ENCODE peak calls at places on chromosomes 7 and 10, in eight cellular contexts. W is iPS DF 6.9; H is left ventricle myocardium inferior; I is colonic mucosa; M is effector memory CD4-positive, alpha-beta T cell; O is keratinocyte; J is tibial nerve; S is heart right ventricle. T is an unnamed sample.
A peak's percentile ranks its signal among the peaks of the same experiment; 100 is the strongest.

GRCh38 chr7:45663965-45664623 is 89.9 kb downstream of the ADCY1 start:
- DNase-seq in H (no peak), W (no peak), J (no peak), S (peak; percentile 1), I (peak; percentile 9), M (no peak), O (no peak), T (no peak)

GRCh38 chr7:151459726-151460473 is 20.0 kb upstream of the CRYGN start:
- DNase-seq in O (no peak), I (peak; percentile 83), J (peak; percentile 75), W (no peak), M (no peak), S (peak; percentile 79), H (peak; percentile 77), T (no peak)

GRCh38 chr10:32713560-32713959 is 244.5 kb downstream of the ITGB1 start:
- DNase-seq in S (no peak), O (no peak), W (no peak), H (no peak), M (no peak), J (no peak), I (no peak), T (no peak)

GRCh38 chr7:159086301-159086925 is 58.3 kb downstream of the VIPR2 start:
- DNase-seq in M (no peak), J (no peak), O (no peak), S (no peak), H (no peak), I (no peak), W (no peak), T (no peak)

GRCh38 chr10:122998934-122999333 is 9.7 kb downstream of the IKZF5 start:
- DNase-seq in O (no peak), H (no peak), J (no peak), W (no peak), I (no peak), S (no peak), M (no peak), T (no peak)

GRCh38 chr7:7696458-7697119 is 21.8 kb downstream of the RPA3 start:
- DNase-seq in O (no peak), M (no peak), J (no peak), I (no peak), H (no peak), W (no peak), S (no peak), T (no peak)

GRCh38 chr10:43230101-43230908 is 36.6 kb downstream of the RASGEF1A start:
- DNase-seq in I (no peak), M (no peak), W (no peak), H (peak; percentile 5), S (no peak), O (no peak), J (no peak), T (no peak)

GRCh38 chr10:123035467-123036086 is 26.8 kb downstream of the ACADSB start:
- DNase-seq in W (no peak), S (no peak), H (no peak), M (no peak), J (no peak), I (no peak), O (no peak), T (no peak)

GRCh38 chr10:124460144-124460543 is 1.5 kb upstream of the LHPP start:
- DNase-seq in I (no peak), H (no peak), M (no peak), O (no peak), W (no peak), S (no peak), J (no peak), T (no peak)

GRCh38 chr7:41333506-41333905 is 369.4 kb downstream of the INHBA start:
- DNase-seq in H (no peak), S (no peak), O (no peak), I (no peak), J (no peak), W (no peak), M (no peak), T (no peak)

GRCh38 chr10:43231523-43232078 is 35.3 kb downstream of the RASGEF1A start:
- DNase-seq in O (no peak), M (no peak), I (no peak), H (peak; percentile 5), J (no peak), W (no peak), S (no peak), T (no peak)

GRCh38 chr7:36600869-36601530 is 123.3 kb downstream of the AOAH start:
- DNase-seq in M (no peak), H (no peak), J (no peak), W (no peak), S (no peak), O (peak; percentile 23), I (no peak), T (no peak)

GRCh38 chr10:43295436-43295835 is 28.6 kb upstream of the RASGEF1A start:
- DNase-seq in S (no peak), H (no peak), M (no peak), J (no peak), W (no peak), O (no peak), I (no peak), T (no peak)

GRCh38 chr7:148714498-148714897 is 15.8 kb downstream of the CUL1 start:
- DNase-seq in I (no peak), O (no peak), J (no peak), W (no peak), S (no peak), H (no peak), M (no peak), T (no peak)

GRCh38 chr7:154375956-154376355 is 323.8 kb downstream of the DPP6 start:
- DNase-seq in H (no peak), S (no peak), O (no peak), I (no peak), J (no peak), M (no peak), W (no peak), T (no peak)

GRCh38 chr7:154373951-154374350 is 321.8 kb downstream of the DPP6 start:
- DNase-seq in J (no peak), O (no peak), W (no peak), S (no peak), M (no peak), H (no peak), I (no peak), T (no peak)

GRCh38 chr7:154372106-154372505 is 319.9 kb downstream of the DPP6 start:
- DNase-seq in I (no peak), H (no peak), M (no peak), S (no peak), W (no peak), J (no peak), O (no peak), T (no peak)

DNA sequence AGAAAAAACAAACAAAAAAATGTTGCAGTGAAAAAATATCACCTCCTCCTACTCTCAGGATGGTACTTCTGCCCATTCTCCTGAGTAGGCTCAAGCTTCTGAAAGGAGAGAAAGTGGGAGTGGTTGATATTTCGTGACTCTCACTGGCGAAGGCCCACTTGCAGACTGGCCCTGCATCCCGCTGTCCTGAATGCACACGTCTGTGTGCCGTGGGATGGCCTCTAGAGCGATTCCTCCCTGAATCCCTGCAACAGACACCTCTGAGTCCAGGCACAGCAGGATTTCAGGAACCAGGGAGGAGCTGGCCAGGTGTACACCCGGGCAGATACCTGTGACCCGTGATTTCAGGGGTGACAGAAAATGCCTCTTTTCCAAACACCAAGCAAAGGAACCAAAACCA is 319.2 kb downstream of the DPP6 start:
- DNase-seq in O (no peak), S (no peak), W (no peak), I (no peak), J (no peak), H (no peak), M (no peak), T (no peak)
- H3K9me3 ChIP-seq in O (peaks cover 6% of the 10 kb centered on the region), S (no peaks in the 10 kb centered on the region), W (no peaks in the 10 kb centered on the region), I (no peaks in the 10 kb centered on the region), J (no peaks in the 10 kb centered on the region), H (no peaks in the 10 kb centered on the region), M (no peaks in the 10 kb centered on the region), T (no peaks in the 10 kb centered on the region)

DNA sequence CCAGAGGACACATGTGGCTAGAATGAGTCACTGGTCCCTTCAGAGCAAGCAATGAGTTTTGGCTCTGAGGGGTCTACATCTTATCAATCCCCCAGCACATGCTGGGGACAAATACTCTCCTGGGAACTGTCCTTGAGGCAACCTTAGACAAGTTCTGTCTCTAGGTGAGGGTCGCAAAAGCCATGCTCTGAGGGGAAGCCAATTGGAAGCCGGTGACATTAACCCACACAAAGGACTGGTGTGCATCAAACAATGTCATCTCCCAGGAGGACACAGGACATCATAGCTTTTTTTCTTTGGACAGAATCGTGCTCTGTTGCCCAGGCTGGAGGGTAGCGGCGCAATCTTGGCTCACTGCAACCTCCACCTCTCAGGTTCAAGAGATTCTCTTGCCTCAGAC is 111.6 kb upstream of the ZNF722 start:
- DNase-seq in O (no peak), H (no peak), S (no peak), M (no peak), W (no peak), I (no peak), J (no peak), T (no peak)
- H3K9me3 ChIP-seq in O (peaks cover 15% of the 10 kb centered on the region), H (peaks cover 99% of the 10 kb centered on the region), S (no peaks in the 10 kb centered on the region), M (peaks cover 3% of the 10 kb centered on the region), W (peaks cover 20% of the 10 kb centered on the region), I (no peaks in the 10 kb centered on the region), J (no peaks in the 10 kb centered on the region), T (no peaks in the 10 kb centered on the region)

GRCh38 chr7:157743781-157744525 is 407.1 kb downstream of the DNAJB6 start:
- DNase-seq in S (no peak), J (no peak), O (no peak), M (no peak), H (no peak), W (no peak), I (no peak), T (no peak)
- H3K9me3 ChIP-seq in S (no peaks in the 10 kb centered on the region), J (no peaks in the 10 kb centered on the region), O (peaks cover 10% of the 10 kb centered on the region), M (no peaks in the 10 kb centered on the region), H (no peaks in the 10 kb centered on the region), W (peaks cover 31% of the 10 kb centered on the region), I (no peaks in the 10 kb centered on the region), T (no peaks in the 10 kb centered on the region)

GRCh38 chr10:2121315-2121714 is 384.0 kb upstream of the ADARB2 start:
- DNase-seq in J (no peak), H (no peak), M (no peak), S (no peak), I (no peak), O (no peak), W (no peak), T (no peak)

GRCh38 chr10:2121944-2122343 is 384.6 kb upstream of the ADARB2 start:
- DNase-seq in J (no peak), I (no peak), H (peak; percentile 40), W (no peak), S (no peak), M (no peak), O (no peak), T (no peak)

GRCh38 chr10:2119316-2119715 is 382.0 kb upstream of the ADARB2 start:
- DNase-seq in S (no peak), H (no peak), W (no peak), M (no peak), J (no peak), I (no peak), O (peak; percentile 52), T (no peak)

GRCh38 chr10:2120781-2121180 is 383.5 kb upstream of the ADARB2 start:
- DNase-seq in I (no peak), O (no peak), H (no peak), M (no peak), J (no peak), W (no peak), S (no peak), T (no peak)

DNA sequence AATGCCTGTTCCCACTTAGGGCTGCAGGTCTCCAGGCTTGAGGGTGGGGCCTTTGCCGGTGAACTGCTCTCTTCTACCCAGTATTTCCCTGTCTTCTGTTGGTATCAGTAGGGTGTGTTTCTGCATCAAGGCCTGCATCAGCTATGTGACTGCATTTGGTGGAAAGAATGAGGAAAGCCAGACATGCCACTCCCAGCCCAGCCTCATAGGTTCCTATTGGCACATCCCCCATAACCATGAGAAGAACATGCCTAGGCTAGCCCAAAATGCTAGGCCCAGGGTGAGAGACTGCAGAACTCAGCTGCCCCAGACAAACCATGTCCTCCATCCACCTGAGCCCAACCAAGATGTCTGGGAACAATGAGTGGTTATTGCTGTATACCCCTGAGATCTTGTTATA is 380.3 kb upstream of the ADARB2 start:
- DNase-seq in J (no peak), M (no peak), H (no peak), I (no peak), W (no peak), O (peak; percentile 44), S (no peak), T (no peak)
- H3K9me3 ChIP-seq in J (no peaks in the 10 kb centered on the region), M (no peaks in the 10 kb centered on the region), H (peaks cover 13% of the 10 kb centered on the region), I (no peaks in the 10 kb centered on the region), W (no peaks in the 10 kb centered on the region), O (peaks cover 20% of the 10 kb centered on the region), S (no peaks in the 10 kb centered on the region), T (no peaks in the 10 kb centered on the region)